ENCODE peak calls at places on chromosomes 7 and 10, in eight cellular contexts. One of them, this sample, is unnamed. For H3K36me3, the result is how much of the 10 kb centered on the place peaks cover.

GRCh38 chr7:144130730-144131129 is 7.8 kb downstream of the OR2A14 start:
- DNase-seq in fibroblast of lung: no peak
- DNase-seq in left ventricle myocardium inferior: no peak
- DNase-seq in neuronal stem cell: no peak
- DNase-seq in OCI-LY7: no peak
- DNase-seq in psoas muscle: no peak
- DNase-seq in SJCRH30: no peak
- DNase-seq in ascending aorta: no peak
- DNase-seq in this sample: no peak

GRCh38 chr7:155342313-155342712 is 44.6 kb downstream of the INSIG1 start:
- DNase-seq in SJCRH30: no peak
- DNase-seq in left ventricle myocardium inferior: no peak
- DNase-seq in ascending aorta: peak
- DNase-seq in neuronal stem cell: no peak
- DNase-seq in psoas muscle: no peak
- DNase-seq in fibroblast of lung: no peak
- DNase-seq in OCI-LY7: no peak
- DNase-seq in this sample: peak

GRCh38 chr7:50696810-50697582 is 85.7 kb downstream of the GRB10 start:
- DNase-seq in psoas muscle: no peak
- DNase-seq in ascending aorta: no peak
- DNase-seq in SJCRH30: peak
- DNase-seq in OCI-LY7: peak
- DNase-seq in fibroblast of lung: no peak
- DNase-seq in left ventricle myocardium inferior: no peak
- DNase-seq in neuronal stem cell: no peak
- DNase-seq in this sample: peak

GRCh38 chr7:2529161-2530075 is 9.8 kb downstream of the LFNG start:
- DNase-seq in fibroblast of lung: peak
- DNase-seq in psoas muscle: peak
- DNase-seq in left ventricle myocardium inferior: peak
- DNase-seq in SJCRH30: peak
- DNase-seq in ascending aorta: peak
- DNase-seq in neuronal stem cell: no peak
- DNase-seq in OCI-LY7: peak
- DNase-seq in this sample: no peak

GRCh38 chr7:86900886-86901285 is 158.6 kb downstream of the ELAPOR2 start:
- DNase-seq in neuronal stem cell: no peak
- DNase-seq in ascending aorta: no peak
- DNase-seq in fibroblast of lung: no peak
- DNase-seq in left ventricle myocardium inferior: no peak
- DNase-seq in SJCRH30: no peak
- DNase-seq in OCI-LY7: no peak
- DNase-seq in psoas muscle: no peak
- DNase-seq in this sample: no peak

GRCh38 chr10:97434055-97434454 is 8.1 kb downstream of the PGAM1 start:
- DNase-seq in neuronal stem cell: no peak
- DNase-seq in ascending aorta: no peak
- DNase-seq in fibroblast of lung: no peak
- DNase-seq in OCI-LY7: no peak
- DNase-seq in psoas muscle: no peak
- DNase-seq in left ventricle myocardium inferior: no peak
- DNase-seq in SJCRH30: no peak
- DNase-seq in this sample: no peak

GRCh38 chr10:103709341-103709920 is 145.9 kb downstream of the SH3PXD2A start:
- DNase-seq in fibroblast of lung: peak
- DNase-seq in SJCRH30: peak
- DNase-seq in psoas muscle: no peak
- DNase-seq in OCI-LY7: no peak
- DNase-seq in ascending aorta: no peak
- DNase-seq in neuronal stem cell: no peak
- DNase-seq in left ventricle myocardium inferior: no peak
- DNase-seq in this sample: no peak

GRCh38 chr10:42986618-42987017 is 90.3 kb upstream of the RET start:
- DNase-seq in psoas muscle: no peak
- DNase-seq in ascending aorta: no peak
- DNase-seq in left ventricle myocardium inferior: no peak
- DNase-seq in OCI-LY7: no peak
- DNase-seq in fibroblast of lung: no peak
- DNase-seq in neuronal stem cell: no peak
- DNase-seq in SJCRH30: no peak
- DNase-seq in this sample: no peak

GRCh38 chr10:124026337-124026939 is 67.0 kb downstream of the CHST15 start:
- DNase-seq in left ventricle myocardium inferior: no peak
- DNase-seq in ascending aorta: no peak
- DNase-seq in OCI-LY7: no peak
- DNase-seq in neuronal stem cell: no peak
- DNase-seq in fibroblast of lung: no peak
- DNase-seq in psoas muscle: no peak
- DNase-seq in SJCRH30: no peak
- DNase-seq in this sample: no peak

GRCh38 chr10:43249962-43250624 is 16.8 kb downstream of the RASGEF1A start:
- DNase-seq in SJCRH30: no peak
- DNase-seq in neuronal stem cell: no peak
- DNase-seq in left ventricle myocardium inferior: peak
- DNase-seq in ascending aorta: no peak
- DNase-seq in OCI-LY7: no peak
- DNase-seq in fibroblast of lung: no peak
- DNase-seq in psoas muscle: no peak
- DNase-seq in this sample: no peak

GRCh38 chr7:131302876-131303707 is 24.6 kb upstream of the MKLN1 start:
- DNase-seq in SJCRH30: no peak
- DNase-seq in fibroblast of lung: peak
- DNase-seq in ascending aorta: no peak
- DNase-seq in OCI-LY7: peak
- DNase-seq in psoas muscle: no peak
- DNase-seq in neuronal stem cell: no peak
- DNase-seq in left ventricle myocardium inferior: peak
- DNase-seq in this sample: peak

GRCh38 chr10:9097206-9097990 is 1042.9 kb downstream of the GATA3 start:
- DNase-seq in SJCRH30: no peak
- DNase-seq in ascending aorta: no peak
- DNase-seq in psoas muscle: no peak
- DNase-seq in fibroblast of lung: peak
- DNase-seq in OCI-LY7: no peak
- DNase-seq in left ventricle myocardium inferior: no peak
- DNase-seq in neuronal stem cell: no peak
- DNase-seq in this sample: no peak

GRCh38 chr7:4361774-4362173 is 320.3 kb upstream of the FOXK1 start:
- DNase-seq in psoas muscle: no peak
- DNase-seq in OCI-LY7: no peak
- DNase-seq in left ventricle myocardium inferior: no peak
- DNase-seq in SJCRH30: no peak
- DNase-seq in ascending aorta: no peak
- DNase-seq in neuronal stem cell: no peak
- DNase-seq in fibroblast of lung: no peak
- DNase-seq in this sample: no peak

GRCh38 chr10:103881420-103882284 is 26.3 kb upstream of the SH3PXD2A start:
- DNase-seq in left ventricle myocardium inferior: peak
- DNase-seq in psoas muscle: peak
- DNase-seq in OCI-LY7: no peak
- DNase-seq in fibroblast of lung: no peak
- DNase-seq in neuronal stem cell: no peak
- DNase-seq in SJCRH30: no peak
- DNase-seq in ascending aorta: no peak
- DNase-seq in this sample: no peak

GRCh38 chr7:48105045-48105444 is 16.0 kb downstream of the UPP1 start:
- DNase-seq in SJCRH30: no peak
- DNase-seq in ascending aorta: no peak
- DNase-seq in OCI-LY7: no peak
- DNase-seq in left ventricle myocardium inferior: no peak
- DNase-seq in neuronal stem cell: no peak
- DNase-seq in psoas muscle: no peak
- DNase-seq in fibroblast of lung: no peak
- DNase-seq in this sample: no peak
- H3K36me3 ChIP-seq in SJCRH30: under half
- H3K36me3 ChIP-seq in ascending aorta: half or more
- H3K36me3 ChIP-seq in OCI-LY7: under half
- H3K36me3 ChIP-seq in left ventricle myocardium inferior: half or more
- H3K36me3 ChIP-seq in neuronal stem cell: under half
- H3K36me3 ChIP-seq in psoas muscle: half or more
- H3K36me3 ChIP-seq in fibroblast of lung: under half
- H3K36me3 ChIP-seq in this sample: under half

GRCh38 chr7:126698446-126698845 is 554.3 kb downstream of the GRM8 start:
- DNase-seq in fibroblast of lung: no peak
- DNase-seq in OCI-LY7: no peak
- DNase-seq in ascending aorta: no peak
- DNase-seq in left ventricle myocardium inferior: no peak
- DNase-seq in psoas muscle: no peak
- DNase-seq in SJCRH30: no peak
- DNase-seq in neuronal stem cell: no peak
- DNase-seq in this sample: no peak
- H3K27ac ChIP-seq in fibroblast of lung: no peak
- H3K27ac ChIP-seq in OCI-LY7: no peak
- H3K27ac ChIP-seq in ascending aorta: no peak
- H3K27ac ChIP-seq in left ventricle myocardium inferior: no peak
- H3K27ac ChIP-seq in psoas muscle: no peak
- H3K27ac ChIP-seq in SJCRH30: no peak
- H3K27ac ChIP-seq in neuronal stem cell: no peak
- H3K27ac ChIP-seq in this sample: no peak

DNA sequence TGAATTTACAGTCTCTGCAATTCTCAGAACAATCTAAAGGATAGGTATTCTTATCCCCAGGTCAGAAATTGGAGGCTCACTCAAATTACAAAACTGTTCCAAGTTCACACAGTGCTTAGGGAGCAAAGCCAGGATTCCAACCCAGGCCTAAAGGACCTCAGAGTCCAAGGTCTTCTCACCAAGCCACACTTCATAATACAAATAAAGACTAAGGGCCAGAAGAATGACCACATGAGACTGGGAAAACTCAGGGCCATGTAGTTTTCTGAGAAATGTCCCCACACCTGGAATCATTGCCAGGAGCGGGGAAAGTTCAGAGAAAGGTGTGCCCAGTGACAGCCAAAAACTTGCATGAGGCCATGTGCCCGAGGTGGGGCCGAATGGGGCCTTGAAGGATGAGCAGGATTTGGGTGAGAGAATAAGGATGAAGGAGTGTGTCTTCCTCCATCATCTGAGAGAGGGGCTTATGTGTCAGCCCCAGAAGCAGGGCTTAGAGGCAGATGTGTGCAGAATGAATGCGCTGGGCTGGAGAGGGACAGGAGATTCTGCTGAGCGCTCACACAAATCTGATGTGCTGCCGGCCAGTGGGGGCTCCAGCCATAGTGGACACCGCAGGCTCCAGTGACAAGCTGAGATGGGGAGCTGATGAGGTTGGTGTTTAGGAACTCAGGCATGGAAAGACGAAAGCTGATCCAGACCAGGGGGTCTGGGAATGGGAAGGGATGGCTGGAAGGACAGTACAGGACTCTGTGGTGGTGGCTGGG is 35.9 kb downstream of the BLNK start:
- DNase-seq in psoas muscle: no peak
- DNase-seq in OCI-LY7: peak
- DNase-seq in left ventricle myocardium inferior: no peak
- DNase-seq in ascending aorta: no peak
- DNase-seq in fibroblast of lung: no peak
- DNase-seq in neuronal stem cell: no peak
- DNase-seq in SJCRH30: no peak
- DNase-seq in this sample: no peak
- H3K36me3 ChIP-seq in psoas muscle: under half
- H3K36me3 ChIP-seq in OCI-LY7: half or more
- H3K36me3 ChIP-seq in left ventricle myocardium inferior: under half
- H3K36me3 ChIP-seq in ascending aorta: under half
- H3K36me3 ChIP-seq in fibroblast of lung: under half
- H3K36me3 ChIP-seq in neuronal stem cell: under half
- H3K36me3 ChIP-seq in SJCRH30: under half
- H3K36me3 ChIP-seq in this sample: under half

GRCh38 chr7:150735596-150736358 is 1.4 kb upstream of the GIMAP5 start:
- DNase-seq in psoas muscle: no peak
- DNase-seq in OCI-LY7: no peak
- DNase-seq in SJCRH30: no peak
- DNase-seq in ascending aorta: no peak
- DNase-seq in left ventricle myocardium inferior: no peak
- DNase-seq in neuronal stem cell: no peak
- DNase-seq in fibroblast of lung: no peak
- DNase-seq in this sample: no peak
- H3K27ac ChIP-seq in psoas muscle: peak
- H3K27ac ChIP-seq in OCI-LY7: no peak
- H3K27ac ChIP-seq in SJCRH30: no peak
- H3K27ac ChIP-seq in ascending aorta: no peak
- H3K27ac ChIP-seq in left ventricle myocardium inferior: peak
- H3K27ac ChIP-seq in neuronal stem cell: no peak
- H3K27ac ChIP-seq in fibroblast of lung: no peak
- H3K27ac ChIP-seq in this sample: no peak